ENCODE peak calls at places on chromosomes 13 and 19, in eight cellular contexts. M is heart right ventricle; T is CD8-positive, alpha-beta memory T cell; B is osteoblast; F is IMR-90; N is upper lobe of right lung; D is ascending aorta; U is uterus. K is an unnamed sample.

GRCh38 chr19:17346109-17346671 is 8.8 kb downstream of the GTPBP3 start:
- DNase-seq in M (peak; percentile 81), T (peak; percentile 65), B (peak; percentile 97), F (peak; percentile 42), N (peak; percentile 87), D (peak; percentile 88), U (peak; percentile 74), K (no peak)

GRCh38 chr19:18832331-18833140 is 777 bp downstream of the UPF1 start:
- DNase-seq in M (no peak), T (no peak), B (peak; percentile 89), F (no peak), N (no peak), D (no peak), U (no peak), K (no peak)

GRCh38 chr19:53989600-53990533 is 1.6 kb upstream of the CACNG6 start:
- DNase-seq in M (no peak), T (no peak), B (peak; percentile 90), F (no peak), N (no peak), D (no peak), U (no peak), K (no peak)

GRCh38 chr19:18401580-18402112 is 4.2 kb upstream of the LRRC25 start:
- DNase-seq in M (peak; percentile 47), T (no peak), B (peak; percentile 83), F (peak; percentile 69), N (no peak), D (peak; percentile 80), U (no peak), K (no peak)

GRCh38 chr13:110400786-110401533 is 93.9 kb downstream of the COL4A2 start:
- DNase-seq in M (no peak), T (no peak), B (peak; percentile 62), F (peak; percentile 73), N (no peak), D (no peak), U (peak; percentile 73), K (no peak)

GRCh38 chr13:29154390-29154789 is 334.3 kb downstream of the MTUS2 start:
- DNase-seq in M (no peak), T (no peak), B (no peak), F (no peak), N (no peak), D (no peak), U (no peak), K (no peak)

GRCh38 chr13:113272791-113273190 is 24.2 kb upstream of the LAMP1 start:
- DNase-seq in M (no peak), T (no peak), B (no peak), F (no peak), N (peak; percentile 76), D (no peak), U (no peak), K (no peak)

GRCh38 chr13:33518442-33518841 is 232.9 kb upstream of the STARD13 start:
- DNase-seq in M (no peak), T (no peak), B (no peak), F (no peak), N (no peak), D (no peak), U (no peak), K (no peak)

GRCh38 chr19:35828694-35829301 is 16.2 kb upstream of the PRODH2 start:
- DNase-seq in M (peak; percentile 65), T (no peak), B (peak; percentile 95), F (peak; percentile 67), N (no peak), D (no peak), U (peak; percentile 29), K (no peak)

GRCh38 chr19:31761281-31761913 is 412.2 kb upstream of the TSHZ3 start:
- DNase-seq in M (no peak), T (no peak), B (no peak), F (no peak), N (no peak), D (no peak), U (no peak), K (no peak)

GRCh38 chr19:47446534-47447469 is 24.9 kb downstream of the SLC8A2 start:
- DNase-seq in M (no peak), T (no peak), B (no peak), F (no peak), N (peak; percentile 81), D (no peak), U (peak; percentile 46), K (no peak)

GRCh38 chr13:30191491-30192100 is 115.8 kb downstream of the KATNAL1 start:
- DNase-seq in M (no peak), T (no peak), B (no peak), F (peak; percentile 54), N (no peak), D (no peak), U (no peak), K (no peak)

GRCh38 chr13:101893021-101893420 is 440.5 kb downstream of the ITGBL1 start:
- DNase-seq in M (no peak), T (no peak), B (no peak), F (no peak), N (no peak), D (no peak), U (no peak), K (no peak)

GRCh38 chr13:44713793-44714469 is 137.8 kb upstream of the TSC22D1 start:
- DNase-seq in M (no peak), T (no peak), B (peak; percentile 90), F (peak; percentile 94), N (no peak), D (peak; percentile 85), U (no peak), K (peak; percentile 56)

GRCh38 chr19:18992696-18993095 is 40.6 kb downstream of the SUGP2 start:
- DNase-seq in M (no peak), T (no peak), B (no peak), F (no peak), N (no peak), D (no peak), U (no peak), K (no peak)

GRCh38 chr13:41492432-41493267 is 35.3 kb downstream of the RGCC start:
- DNase-seq in M (no peak), T (no peak), B (no peak), F (no peak), N (no peak), D (no peak), U (no peak), K (no peak)

GRCh38 chr19:44685877-44686276 is 13.1 kb upstream of the CEACAM16 start:
- DNase-seq in M (no peak), T (no peak), B (peak; percentile 92), F (peak; percentile 74), N (no peak), D (no peak), U (no peak), K (no peak)

GRCh38 chr19:4715529-4716221 is 8.0 kb downstream of the DPP9 start:
- DNase-seq in M (no peak), T (no peak), B (peak; percentile 84), F (no peak), N (peak; percentile 85), D (peak; percentile 75), U (no peak), K (no peak)

GRCh38 chr19:30318936-30319335 is 53.2 kb upstream of the ZNF536 start:
- DNase-seq in M (no peak), T (no peak), B (no peak), F (no peak), N (no peak), D (no peak), U (no peak), K (no peak)

GRCh38 chr19:18160792-18161690 is 8.1 kb downstream of the PIK3R2 start:
- DNase-seq in M (peak; percentile 84), T (peak; percentile 78), B (peak; percentile 100), F (peak; percentile 28), N (peak; percentile 89), D (peak; percentile 76), U (peak; percentile 58), K (peak; percentile 54)

GRCh38 chr13:64928704-64929499 is 2301.2 kb downstream of the PCDH9 start:
- DNase-seq in M (no peak), T (no peak), B (no peak), F (peak; percentile 86), N (no peak), D (no peak), U (no peak), K (no peak)

GRCh38 chr19:48970139-48970766 is 5.1 kb downstream of the FTL start:
- DNase-seq in M (no peak), T (no peak), B (peak; percentile 30), F (no peak), N (peak; percentile 65), D (no peak), U (no peak), K (no peak)

GRCh38 chr13:50788551-50788950 is 54.9 kb downstream of the DLEU7 start:
- DNase-seq in M (no peak), T (no peak), B (peak; percentile 78), F (peak; percentile 2), N (no peak), D (no peak), U (no peak), K (no peak)

GRCh38 chr19:7679017-7679720 is 1.5 kb upstream of the TRAPPC5 start:
- DNase-seq in M (no peak), T (peak; percentile 38), B (peak; percentile 77), F (no peak), N (no peak), D (no peak), U (no peak), K (no peak)

GRCh38 chr19:54418030-54418929 is 3.0 kb downstream of the TTYH1 start:
- DNase-seq in M (no peak), T (no peak), B (peak; percentile 95), F (peak; percentile 19), N (no peak), D (no peak), U (no peak), K (no peak)

GRCh38 chr13:94305033-94305432 is 174.4 kb downstream of the DCT start:
- DNase-seq in M (no peak), T (no peak), B (no peak), F (no peak), N (no peak), D (no peak), U (no peak), K (no peak)
- H3K4me1 ChIP-seq in M (peaks cover 3% of the 10 kb centered on the region), T (no peaks in the 10 kb centered on the region), B (peaks cover 29% of the 10 kb centered on the region), F (peaks cover 8% of the 10 kb centered on the region), N (no peaks in the 10 kb centered on the region), D (no peaks in the 10 kb centered on the region), U (no peaks in the 10 kb centered on the region), K (no peaks in the 10 kb centered on the region)

GRCh38 chr19:33622505-33622808 is 704 bp downstream of the CHST8 start:
- DNase-seq in M (no peak), T (no peak), B (peak; percentile 88), F (no peak), N (no peak), D (no peak), U (no peak), K (no peak)
- H3K27me3 ChIP-seq in M (peaks cover 87% of the 10 kb centered on the region), T (peaks cover 7% of the 10 kb centered on the region), B (peaks cover 47% of the 10 kb centered on the region), F (peaks cover 39% of the 10 kb centered on the region), N (peaks cover 52% of the 10 kb centered on the region), D (peaks cover 6% of the 10 kb centered on the region), U (peaks cover 17% of the 10 kb centered on the region), K (peaks cover 82% of the 10 kb centered on the region)

DNA sequence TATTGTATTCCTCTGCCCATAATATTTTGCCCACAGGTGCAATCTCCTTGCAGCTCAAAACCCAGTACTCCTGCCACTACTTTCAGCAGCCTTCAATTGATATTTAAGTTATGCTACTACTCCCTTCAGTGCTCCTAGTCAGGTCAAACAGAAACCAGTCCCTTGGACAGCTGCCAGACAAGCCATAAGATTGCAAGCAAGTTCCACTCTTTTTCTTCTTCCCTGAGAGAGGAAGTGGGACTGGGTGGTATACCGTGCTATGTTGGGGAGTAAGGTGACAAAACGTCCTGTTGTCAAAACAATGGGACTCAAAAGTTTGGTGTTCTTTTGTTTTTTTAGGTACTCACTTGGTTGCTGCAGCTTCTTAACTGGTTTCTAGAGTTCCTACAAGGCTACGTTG is 63.1 kb upstream of the FRY start:
- DNase-seq in M (no peak), T (no peak), B (no peak), F (no peak), N (no peak), D (no peak), U (peak; percentile 24), K (no peak)
- H3K4me1 ChIP-seq in M (peaks cover 15% of the 10 kb centered on the region), T (no peaks in the 10 kb centered on the region), B (peaks cover 21% of the 10 kb centered on the region), F (peaks cover 12% of the 10 kb centered on the region), N (peaks cover 10% of the 10 kb centered on the region), D (no peaks in the 10 kb centered on the region), U (no peaks in the 10 kb centered on the region), K (no peaks in the 10 kb centered on the region)

GRCh38 chr19:41994994-41995958 is 1.2 kb upstream of the ATP1A3 start:
- DNase-seq in M (no peak), T (no peak), B (peak; percentile 81), F (no peak), N (no peak), D (no peak), U (no peak), K (no peak)
- H3K27me3 ChIP-seq in M (peaks cover 72% of the 10 kb centered on the region), T (peaks cover 40% of the 10 kb centered on the region), B (peaks cover 44% of the 10 kb centered on the region), F (peaks cover 74% of the 10 kb centered on the region), N (peaks cover 75% of the 10 kb centered on the region), D (peaks cover 12% of the 10 kb centered on the region), U (peaks cover 12% of the 10 kb centered on the region), K (peaks cover 9% of the 10 kb centered on the region)

K was measured in breast epithelium.